ENCODE peak calls at places on chromosomes 2 and 18, in five cellular contexts. V is MM.1S; P is endothelial cell of umbilical vein; D is adipocyte; N is activated CD4-positive, alpha-beta T cell treated with anti-CD3 and anti-CD28 coated beads for 48 hours. C is an unnamed sample.

GRCh38 chr18:37484893-37485834 is 80.4 kb downstream of the CELF4 start:
- DNase-seq in V (no peak), P (no peak), D (peak), N (peak), C (no peak)

GRCh38 chr2:231549446-231550239 is 19.4 kb upstream of the NMUR1 start:
- DNase-seq in V (no peak), P (peak), D (no peak), N (no peak), C (no peak)

GRCh38 chr2:203037026-203037425 is 22.4 kb downstream of the NBEAL1 start:
- DNase-seq in V (no peak), P (no peak), D (no peak), N (no peak), C (no peak)

GRCh38 chr2:220789961-220790360 is 782.1 kb downstream of the EPHA4 start:
- DNase-seq in V (no peak), P (no peak), D (peak), N (no peak), C (no peak)

GRCh38 chr2:8576525-8577157 is 105.2 kb upstream of the ID2 start:
- DNase-seq in V (no peak), P (no peak), D (no peak), N (peak), C (no peak)

GRCh38 chr2:138997849-138998517 is 217.8 kb upstream of the NXPH2 start:
- DNase-seq in V (no peak), P (no peak), D (peak), N (no peak), C (peak)

GRCh38 chr18:55284614-55285013 is 303.4 kb downstream of the TCF4 start:
- DNase-seq in V (no peak), P (no peak), D (no peak), N (no peak), C (no peak)

GRCh38 chr2:174607989-174608865 is 10.6 kb upstream of the WIPF1 start:
- DNase-seq in V (peak), P (no peak), D (no peak), N (peak), C (no peak)

GRCh38 chr2:67783026-67783425 is 279.8 kb downstream of the C1D start:
- DNase-seq in V (no peak), P (no peak), D (no peak), N (no peak), C (no peak)

C was measured in Caki2.